ENCODE peak calls at places on chromosomes 5 and 9, in ten cellular contexts. E is suprapubic skin, A is endothelial cell of umbilical vein, S is sigmoid colon, H is stomach, C is upper lobe of left lung, B is HCT116, D is breast epithelium, O is transverse colon, P is prostate gland. V is an unnamed sample.

GRCh38 chr9:91740713-91741112 is 209.3 kb downstream of the ROR2 start:
- DNase-seq in E (peak), A (no peak), S (peak), H (no peak), C (no peak), B (no peak), D (no peak), O (peak), P (no peak), V (peak)

GRCh38 chr9:109252291-109252690 is 68.6 kb downstream of the EPB41L4B start:
- DNase-seq in E (no peak), A (no peak), S (no peak), H (no peak), C (no peak), B (no peak), D (no peak), O (no peak), P (no peak), V (no peak)

GRCh38 chr5:43065384-43066230 is 25.5 kb upstream of the ANXA2R start:
- DNase-seq in E (peak), A (peak), S (peak), H (peak), C (peak), B (no peak), D (peak), O (peak), P (peak), V (peak)

GRCh38 chr9:112409758-112410157 is 29.9 kb downstream of the HSDL2 start:
- DNase-seq in E (no peak), A (no peak), S (no peak), H (no peak), C (no peak), B (no peak), D (no peak), O (no peak), P (no peak), V (no peak)

GRCh38 chr5:93915142-93915553 is 173.7 kb upstream of the POU5F2 start:
- DNase-seq in E (no peak), A (peak), S (no peak), H (no peak), C (no peak), B (peak), D (no peak), O (no peak), P (no peak), V (no peak)

GRCh38 chr5:170336065-170336464 is 38.5 kb upstream of the LCP2 start:
- DNase-seq in E (no peak), A (no peak), S (no peak), H (no peak), C (no peak), B (no peak), D (no peak), O (no peak), P (no peak), V (no peak)

GRCh38 chr5:124849774-124850173 is 103.3 kb upstream of the ZNF608 start:
- DNase-seq in E (no peak), A (no peak), S (no peak), H (no peak), C (no peak), B (no peak), D (no peak), O (no peak), P (no peak), V (no peak)

GRCh38 chr5:174044451-174044850 is 1.1 kb upstream of the NSG2 start:
- DNase-seq in E (no peak), A (no peak), S (no peak), H (no peak), C (no peak), B (no peak), D (no peak), O (no peak), P (no peak), V (no peak)

GRCh38 chr9:69615880-69616279 is 56.3 kb downstream of the APBA1 start:
- DNase-seq in E (no peak), A (no peak), S (no peak), H (no peak), C (no peak), B (no peak), D (no peak), O (no peak), P (no peak), V (no peak)

GRCh38 chr9:87687207-87687606 is 38.7 kb upstream of the CTSL start:
- DNase-seq in E (no peak), A (no peak), S (no peak), H (no peak), C (no peak), B (no peak), D (no peak), O (no peak), P (no peak), V (no peak)

GRCh38 chr5:109996246-109996645 is 306.5 kb downstream of the MAN2A1 start:
- DNase-seq in E (no peak), A (no peak), S (no peak), H (no peak), C (no peak), B (no peak), D (no peak), O (no peak), P (no peak), V (no peak)

GRCh38 chr5:57784106-57784505 is 301.5 kb upstream of the ACTBL2 start:
- DNase-seq in E (no peak), A (peak), S (no peak), H (no peak), C (no peak), B (no peak), D (no peak), O (no peak), P (no peak), V (no peak)

GRCh38 chr9:113255431-113255830 is 19.9 kb downstream of the CDC26 start:
- DNase-seq in E (no peak), A (no peak), S (no peak), H (no peak), C (no peak), B (no peak), D (no peak), O (no peak), P (no peak), V (no peak)

GRCh38 chr9:36499156-36499886 is 73.4 kb upstream of the MELK start:
- DNase-seq in E (no peak), A (no peak), S (no peak), H (no peak), C (no peak), B (no peak), D (no peak), O (no peak), P (no peak), V (no peak)

GRCh38 chr9:129547063-129547462 is 73.8 kb downstream of the C9orf50 start:
- DNase-seq in E (peak), A (no peak), S (peak), H (no peak), C (no peak), B (no peak), D (no peak), O (no peak), P (no peak), V (no peak)

GRCh38 chr5:1652873-1653707 is 129.3 kb upstream of the LPCAT1 start:
- DNase-seq in E (no peak), A (no peak), S (no peak), H (no peak), C (peak), B (no peak), D (no peak), O (no peak), P (no peak), V (no peak)

GRCh38 chr5:31492824-31493223 is 39.1 kb downstream of the DROSHA start:
- DNase-seq in E (no peak), A (peak), S (no peak), H (no peak), C (no peak), B (no peak), D (no peak), O (no peak), P (no peak), V (no peak)

GRCh38 chr9:2321523-2322148 is 300.0 kb upstream of the VLDLR start:
- DNase-seq in E (no peak), A (no peak), S (no peak), H (no peak), C (no peak), B (no peak), D (no peak), O (no peak), P (no peak), V (no peak)
- TF ChIP-seq CTCF in E (no peak), A (no peak), S (no peak), H (no peak), C (no peak), B (no peak), D (no peak), O (no peak), P (no peak), V (no peak)

GRCh38 chr9:38024036-38024681 is 44.9 kb downstream of the SHB start:
- DNase-seq in E (no peak), A (peak), S (peak), H (no peak), C (no peak), B (no peak), D (peak), O (peak), P (peak), V (no peak)
- TF ChIP-seq POLR2AphosphoS5 in E (no peak), A (no peak), S (peak), H (peak), C (peak), B (no peak), D (peak), O (peak), P (peak), V (no peak)

DNA sequence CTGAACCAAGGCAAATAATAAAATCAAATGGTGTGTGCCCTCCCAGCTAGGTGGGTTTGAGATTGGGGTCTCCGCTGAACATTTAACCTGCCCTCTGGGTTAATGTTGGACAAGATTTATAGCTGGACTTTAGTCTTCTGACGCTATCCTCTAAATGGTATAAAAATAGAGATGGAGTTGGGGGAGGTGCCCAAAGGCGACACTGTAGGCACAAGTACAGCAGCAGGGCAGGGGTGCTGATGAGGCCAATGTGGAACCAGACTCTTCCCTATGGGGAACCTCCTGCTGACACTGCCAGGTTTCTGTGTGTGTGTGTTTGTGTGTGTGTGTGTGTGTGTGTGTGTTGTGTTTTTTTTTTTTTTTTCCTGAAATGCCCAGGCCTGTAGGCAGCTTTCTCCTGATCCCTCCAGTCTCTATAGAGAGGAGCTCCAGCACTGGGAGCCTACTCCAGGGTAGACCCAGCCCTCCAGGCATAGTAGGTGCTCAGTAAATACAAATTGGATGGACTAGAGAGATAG is 37.9 kb downstream of the PCDH1 start:
- DNase-seq in E (no peak), A (no peak), S (no peak), H (no peak), C (no peak), B (no peak), D (no peak), O (peak), P (no peak), V (peak)
- TF ChIP-seq POLR2A in E (no peak), A (no peak), S (peak), H (no peak), C (no peak), B (no peak), D (no peak), O (peak), P (no peak), V (no peak)

DNA sequence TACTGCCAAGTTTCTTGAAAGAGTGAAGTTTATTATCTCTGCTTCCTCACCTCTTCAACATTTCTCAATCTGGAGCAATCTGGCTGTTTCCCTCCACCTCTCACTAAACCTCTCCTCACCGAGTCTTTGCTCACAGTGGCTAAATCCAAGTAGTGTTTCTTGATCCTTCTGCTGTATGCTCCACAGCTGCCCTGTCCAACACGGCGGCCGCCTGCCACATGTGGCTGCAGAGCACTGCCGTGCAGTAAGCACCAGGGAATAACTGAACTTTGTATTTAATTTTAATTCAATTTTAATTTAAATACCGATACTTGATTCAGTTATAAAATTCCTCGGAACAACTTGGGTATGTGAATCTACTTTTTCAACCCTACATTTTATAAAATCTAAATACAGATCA is 80.2 kb downstream of the FANCC start:
- DNase-seq in E (no peak), A (no peak), S (no peak), H (no peak), C (peak), B (no peak), D (no peak), O (no peak), P (no peak), V (no peak)
- TF ChIP-seq CTCF in E (no peak), A (no peak), S (no peak), H (no peak), C (no peak), B (no peak), D (no peak), O (no peak), P (no peak), V (no peak)

DNA sequence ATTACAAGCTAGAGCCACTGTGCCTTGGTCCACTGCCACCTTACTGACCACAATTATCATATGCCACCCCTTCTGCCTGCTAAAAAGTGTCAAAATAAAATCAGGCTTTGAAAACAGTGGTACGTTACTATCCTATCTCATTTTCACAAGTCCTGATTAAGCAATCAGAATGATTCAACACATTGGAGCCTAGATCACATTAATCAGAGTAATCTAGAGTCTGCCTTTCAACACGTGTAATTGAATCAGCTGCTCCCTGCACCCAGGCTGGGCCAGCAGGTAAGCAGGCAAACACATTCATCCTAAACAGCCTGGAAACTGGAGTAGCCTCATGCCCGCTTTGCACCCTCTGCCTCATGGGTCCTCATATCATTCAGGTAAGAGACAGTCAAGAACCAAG is 186.2 kb downstream of the DCP2 start:
- DNase-seq in E (no peak), A (peak), S (no peak), H (no peak), C (no peak), B (peak), D (no peak), O (no peak), P (no peak), V (no peak)
- TF ChIP-seq POLR2AphosphoS5 in E (no peak), A (no peak), S (no peak), H (no peak), C (no peak), B (no peak), D (no peak), O (no peak), P (no peak), V (no peak)

GRCh38 chr9:137395666-137396010 is 27.3 kb downstream of the EXD3 start:
- DNase-seq in E (no peak), A (no peak), S (no peak), H (no peak), C (no peak), B (no peak), D (no peak), O (no peak), P (no peak), V (no peak)

GRCh38 chr9:137397675-137398423 is 25.1 kb downstream of the EXD3 start:
- DNase-seq in E (no peak), A (no peak), S (no peak), H (no peak), C (peak), B (no peak), D (no peak), O (no peak), P (no peak), V (no peak)

GRCh38 chr9:137396227-137396626 is 26.7 kb downstream of the EXD3 start:
- DNase-seq in E (no peak), A (no peak), S (no peak), H (no peak), C (peak), B (no peak), D (no peak), O (no peak), P (no peak), V (no peak)

GRCh38 chr9:137394866-137395665 is 27.9 kb downstream of the EXD3 start:
- DNase-seq in E (no peak), A (no peak), S (no peak), H (no peak), C (peak), B (no peak), D (no peak), O (no peak), P (no peak), V (no peak)

GRCh38 chr9:137396808-137397367 is 26.1 kb downstream of the EXD3 start:
- DNase-seq in E (no peak), A (no peak), S (no peak), H (no peak), C (peak), B (no peak), D (no peak), O (no peak), P (no peak), V (no peak)
- TF ChIP-seq POLR2A in E (no peak), A (no peak), S (no peak), H (no peak), C (no peak), B (no peak), D (no peak), O (no peak), P (no peak), V (no peak)

GRCh38 chr5:139658501-139658927 is 10.4 kb downstream of the CXXC5 start:
- DNase-seq in E (no peak), A (peak), S (no peak), H (no peak), C (peak), B (no peak), D (no peak), O (no peak), P (no peak), V (peak)
- TF ChIP-seq CTCF in E (no peak), A (no peak), S (no peak), H (no peak), C (no peak), B (peak), D (no peak), O (no peak), P (no peak), V (no peak)

GRCh38 chr5:141478321-141478945 is 2.7 kb downstream of the PCDHGC3 start:
- DNase-seq in E (no peak), A (no peak), S (no peak), H (peak), C (peak), B (no peak), D (peak), O (peak), P (peak), V (no peak)

GRCh38 chr5:141476132-141476909 is 555 bp downstream of the PCDHGC3 start:
- DNase-seq in E (peak), A (peak), S (peak), H (peak), C (peak), B (no peak), D (peak), O (peak), P (peak), V (no peak)

GRCh38 chr5:141477169-141477568 is 1.4 kb downstream of the PCDHGC3 start:
- DNase-seq in E (no peak), A (no peak), S (no peak), H (no peak), C (no peak), B (no peak), D (no peak), O (no peak), P (no peak), V (no peak)

GRCh38 chr5:141477815-141478214 is 2.0 kb downstream of the PCDHGC3 start:
- DNase-seq in E (no peak), A (no peak), S (no peak), H (no peak), C (no peak), B (no peak), D (no peak), O (no peak), P (no peak), V (no peak)

DNA sequence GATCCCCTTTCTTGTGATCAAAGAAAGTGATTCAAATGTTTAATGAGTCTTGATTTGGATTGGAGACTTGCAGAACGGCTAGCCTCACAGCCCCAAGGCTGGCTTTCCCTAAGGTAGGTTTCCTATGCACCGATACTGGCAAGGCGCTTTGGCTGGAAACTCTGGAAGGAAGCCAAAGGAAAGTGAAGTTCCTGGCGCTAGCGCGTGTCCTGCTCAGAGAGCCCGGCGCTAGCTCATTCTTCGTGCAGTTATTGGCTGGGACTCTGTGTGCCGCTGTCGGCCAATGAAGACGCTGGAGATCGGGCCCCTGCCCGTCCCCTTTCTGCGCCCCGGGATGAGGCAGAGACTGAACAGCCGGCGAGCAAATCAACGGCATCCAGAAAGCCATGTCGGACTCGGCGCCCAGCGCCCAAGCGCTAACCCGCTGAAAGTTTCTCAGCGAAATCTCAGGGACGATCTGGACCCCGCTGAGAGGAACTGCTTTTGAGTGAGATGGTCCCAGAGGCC is at the start of gene PCDHGC3:
- DNase-seq in E (peak), A (peak), S (peak), H (peak), C (peak), B (no peak), D (peak), O (peak), P (peak), V (peak)
- TF ChIP-seq POLR2AphosphoS5 in E (no peak), A (no peak), S (peak), H (peak), C (peak), B (no peak), D (peak), O (peak), P (peak), V (peak)

GRCh38 chr5:424259-425110 is 18.5 kb upstream of the EXOC3 start:
- DNase-seq in E (no peak), A (no peak), S (peak), H (no peak), C (peak), B (no peak), D (no peak), O (no peak), P (no peak), V (peak)

GRCh38 chr5:422323-423232 is 20.4 kb upstream of the EXOC3 start:
- DNase-seq in E (peak), A (no peak), S (peak), H (no peak), C (no peak), B (no peak), D (no peak), O (no peak), P (no peak), V (no peak)

GRCh38 chr5:423233-423565 is 19.8 kb upstream of the EXOC3 start:
- DNase-seq in E (no peak), A (no peak), S (peak), H (no peak), C (peak), B (no peak), D (no peak), O (no peak), P (no peak), V (peak)

GRCh38 chr5:421901-422300 is 21.1 kb upstream of the EXOC3 start:
- DNase-seq in E (peak), A (no peak), S (peak), H (no peak), C (no peak), B (no peak), D (no peak), O (no peak), P (no peak), V (no peak)

GRCh38 chr5:423626-424258 is 19.2 kb upstream of the EXOC3 start:
- DNase-seq in E (no peak), A (no peak), S (peak), H (no peak), C (peak), B (no peak), D (no peak), O (no peak), P (no peak), V (no peak)
- TF ChIP-seq POLR2A in E (no peak), A (no peak), S (no peak), H (no peak), C (no peak), B (no peak), D (no peak), O (no peak), P (no peak), V (no peak)